ENCODE peak calls at places on chromosomes 16 and 17, in four cellular contexts. I is transverse colon, L is fibroblast of the aortic adventitia, M is left ventricle myocardium inferior. T is an unnamed sample.

GRCh38 chr16:84680165-84680842 is 19.5 kb upstream of the USP10 start:
- DNase-seq in I (no peak), L (no peak), M (no peak), T (no peak)

GRCh38 chr17:43224146-43224705 is 4.2 kb downstream of the CCDC200 start:
- DNase-seq in I (no peak), L (no peak), M (no peak), T (no peak)

GRCh38 chr16:4115209-4115940 is 867 bp downstream of the ADCY9 start:
- DNase-seq in I (peak; percentile 51), L (peak; percentile 70), M (peak; percentile 67), T (peak; percentile 80)

GRCh38 chr17:50931003-50931878 is 65.1 kb upstream of the TOB1 start:
- DNase-seq in I (peak; percentile 80), L (peak; percentile 88), M (peak; percentile 90), T (peak; percentile 91)

GRCh38 chr16:89115216-89115949 is 21.7 kb downstream of the ACSF3 start:
- DNase-seq in I (peak; percentile 85), L (no peak), M (peak; percentile 71), T (peak; percentile 63)

GRCh38 chr16:28494141-28494851 is at the start of gene APOBR:
- DNase-seq in I (peak; percentile 75), L (no peak), M (peak; percentile 30), T (no peak)

GRCh38 chr16:88298166-88298881 is 84.4 kb upstream of the ZNF469 start:
- DNase-seq in I (no peak), L (peak; percentile 77), M (peak; percentile 36), T (peak; percentile 44)

GRCh38 chr17:77453613-77454559 is 313.1 kb downstream of the SEC14L1 start:
- DNase-seq in I (peak; percentile 89), L (no peak), M (no peak), T (no peak)

GRCh38 chr16:29192329-29193247 is 207.7 kb downstream of the LAT start:
- DNase-seq in I (peak; percentile 5), L (no peak), M (no peak), T (no peak)

GRCh38 chr17:30332057-30332542 is 1.8 kb downstream of the TMIGD1 start:
- DNase-seq in I (peak; percentile 24), L (no peak), M (no peak), T (peak; percentile 68)

GRCh38 chr16:23670137-23670776 is 8.4 kb upstream of the PLK1 start:
- DNase-seq in I (no peak), L (peak; percentile 77), M (no peak), T (peak; percentile 75)

GRCh38 chr17:7479389-7480192 is at the start of gene ZBTB4:
- DNase-seq in I (peak; percentile 66), L (peak; percentile 40), M (peak; percentile 70), T (peak; percentile 41)

GRCh38 chr16:55046146-55046460 is 115.4 kb downstream of the IRX5 start:
- DNase-seq in I (no peak), L (no peak), M (no peak), T (no peak)

GRCh38 chr16:87761020-87761506 is 4.7 kb downstream of the KLHDC4 start:
- DNase-seq in I (no peak), L (no peak), M (no peak), T (no peak)

GRCh38 chr16:48535831-48536599 is 74.0 kb downstream of the N4BP1 start:
- DNase-seq in I (peak; percentile 36), L (peak; percentile 80), M (peak; percentile 62), T (peak; percentile 87)

GRCh38 chr16:85659805-85660511 is 28.8 kb downstream of the GINS2 start:
- DNase-seq in I (peak; percentile 76), L (peak; percentile 39), M (peak; percentile 77), T (peak; percentile 72)

GRCh38 chr17:82518826-82519810 is at the start of gene FOXK2:
- DNase-seq in I (peak; percentile 94), L (peak; percentile 94), M (peak; percentile 93), T (peak; percentile 97)

GRCh38 chr17:51947160-51947559 is 211.4 kb downstream of the CA10 start:
- DNase-seq in I (peak; percentile 14), L (no peak), M (no peak), T (no peak)

GRCh38 chr17:58082341-58082869 is 814 bp upstream of the DYNLL2 start:
- DNase-seq in I (no peak), L (no peak), M (no peak), T (no peak)

DNA sequence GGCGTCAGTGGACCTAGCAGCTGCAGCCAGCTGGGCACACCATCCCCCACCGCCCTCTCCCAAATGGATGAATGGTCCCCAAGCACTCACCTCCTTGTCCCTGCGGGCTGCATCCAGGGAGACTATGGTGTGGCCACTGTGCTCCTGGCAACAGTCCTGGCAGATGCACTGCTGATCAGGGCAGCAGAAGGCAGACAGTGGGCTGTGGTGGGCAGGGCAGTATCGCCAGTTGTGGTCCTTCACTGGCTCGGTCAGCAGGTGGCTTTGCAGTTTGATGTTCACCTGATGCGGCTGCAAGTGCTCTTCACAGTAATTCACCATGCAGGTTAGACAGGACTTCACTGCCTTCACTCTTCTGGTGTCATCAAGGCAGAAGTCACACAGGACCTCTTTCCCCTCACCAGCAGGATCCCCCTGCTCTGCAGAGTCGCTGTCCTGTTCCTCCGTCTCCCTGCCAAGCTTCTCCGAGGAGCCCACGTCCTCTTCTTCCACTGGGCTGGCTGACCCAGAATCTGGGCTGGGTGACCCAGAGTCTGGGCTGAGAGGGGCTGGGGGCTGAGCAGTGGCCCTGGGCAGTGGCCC is 31.6 kb upstream of the FBXW10B start:
- DNase-seq in I (peak; percentile 17), L (no peak), M (no peak), T (no peak)
- TF ChIP-seq CTCF in I (peak; percentile 17), L (no peak), M (no peak), T (peak; percentile 22)

DNA sequence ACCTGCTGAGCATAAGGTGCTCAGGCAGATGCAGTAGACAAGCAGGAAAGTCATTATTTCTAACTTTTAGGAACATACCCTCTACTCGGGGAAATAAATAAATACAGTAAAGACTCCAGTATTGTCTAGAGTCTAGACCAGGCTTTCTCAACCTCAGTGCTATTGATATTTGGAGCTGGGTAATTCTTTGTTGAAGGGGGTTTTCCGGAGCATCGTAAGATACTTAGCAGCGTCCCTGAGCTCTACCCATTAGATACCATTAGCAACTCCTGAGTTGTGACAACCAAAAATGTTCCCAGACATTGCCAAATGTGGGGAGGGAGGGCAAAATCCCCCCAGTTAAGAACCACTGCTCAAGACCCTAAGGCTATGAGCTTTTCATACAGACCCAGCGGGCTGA is 21.1 kb downstream of the EPOP start:
- DNase-seq in I (no peak), L (no peak), M (no peak), T (no peak)
- H3K4me3 ChIP-seq in I (no peak overlapping the region), L (no peak overlapping the region), M (no peak overlapping the region), T (no peak overlapping the region)

GRCh38 chr16:80171746-80172145 is 369.0 kb upstream of the DYNLRB2 start:
- DNase-seq in I (no peak), L (peak; percentile 13), M (no peak), T (no peak)
- TF ChIP-seq CTCF in I (no peak), L (no peak), M (no peak), T (no peak)

GRCh38 chr16:67872131-67872630 is 671 bp upstream of the EDC4 start:
- DNase-seq in I (no peak), L (no peak), M (no peak), T (no peak)
- H3K4me3 ChIP-seq in I (peak overlapping the region; percentile 88), L (no peak overlapping the region), M (peak overlapping the region; percentile 98), T (no peak overlapping the region)

GRCh38 chr17:75614006-75614405 is 19.2 kb upstream of the SMIM5 start:
- DNase-seq in I (no peak), L (no peak), M (no peak), T (no peak)
- TF ChIP-seq CTCF in I (peak; percentile 21), L (no peak), M (no peak), T (peak; percentile 16)

DNA sequence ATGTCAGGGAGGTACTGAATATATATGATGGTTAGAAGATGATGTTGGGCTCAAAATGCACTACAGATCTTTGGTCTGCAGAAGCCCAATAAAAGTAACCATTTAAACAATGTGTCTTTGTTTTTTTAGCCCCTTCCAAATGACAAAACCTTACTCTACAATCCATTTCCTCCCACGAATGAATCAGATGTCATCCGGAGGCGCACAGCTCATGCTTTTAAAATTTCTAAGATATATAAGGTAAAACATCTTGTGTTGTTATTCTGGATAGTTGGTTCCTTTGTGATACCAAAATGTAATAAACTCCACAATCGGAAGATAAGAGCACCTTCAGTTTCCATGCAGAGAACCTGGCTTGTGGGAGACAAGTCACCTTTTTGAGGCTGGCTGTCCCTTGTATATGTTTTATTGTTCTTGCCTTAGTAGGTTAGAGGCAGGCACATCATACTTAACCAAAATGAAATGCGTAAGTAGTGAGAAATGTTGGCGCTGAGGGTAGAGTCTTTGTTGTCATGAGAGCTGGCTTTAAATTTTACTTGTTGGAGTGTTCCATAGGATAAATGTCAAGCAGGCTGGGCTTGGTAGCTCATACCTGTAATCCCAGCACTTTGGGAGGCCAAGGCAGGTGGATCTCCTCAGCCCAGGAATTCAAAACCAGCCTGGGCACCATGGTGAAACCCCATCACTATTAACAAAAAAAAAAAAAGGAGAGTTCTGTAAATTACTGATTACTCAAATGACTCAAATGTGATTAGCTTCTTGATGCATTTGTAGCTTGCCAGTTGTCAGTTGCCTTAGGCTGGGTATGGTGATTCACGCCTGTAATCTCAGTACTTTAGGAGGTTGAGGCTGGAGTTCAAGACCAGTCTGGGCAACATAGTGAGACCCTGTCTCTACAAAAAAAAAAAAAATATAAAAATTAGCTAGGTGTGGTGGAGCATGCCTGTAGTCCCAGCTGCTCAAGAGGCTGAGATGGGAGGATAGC is 19.7 kb upstream of the SNTB2 start:
- DNase-seq in I (no peak), L (peak; percentile 26), M (no peak), T (no peak)
- H3K4me3 ChIP-seq in I (no peak overlapping the region), L (no peak overlapping the region), M (no peak overlapping the region), T (no peak overlapping the region)